ENCODE peak calls at places on chromosome 1, in eight cellular contexts. G is left kidney; D is neuronal stem cell; R is cerebellar nuclear complex; K is LHCN-M2; I is T-cell; T is stimulated activated CD4-positive, alpha-beta T cell treated with anti-CD3 and anti-CD28 coated beads, Interleukin-2, amount 100 ng/mL, for 48 hours; L is HEK293T. Z is an unnamed sample.

GRCh38 chr1:213231795-213232231 is 180.8 kb downstream of the RPS6KC1 start:
- DNase-seq in D (peak), L (no peak), I (no peak), R (no peak), T (no peak), K (peak), G (peak), Z (no peak)

GRCh38 chr1:175635092-175635491 is 108.3 kb downstream of the TNR start:
- DNase-seq in L (no peak), K (no peak), I (no peak), D (no peak), G (no peak), T (no peak), R (no peak), Z (no peak)

GRCh38 chr1:44339731-44340130 is 15.3 kb downstream of the ERI3 start:
- DNase-seq in I (no peak), T (no peak), D (no peak), R (no peak), G (no peak), L (no peak), K (no peak), Z (no peak)

GRCh38 chr1:202088216-202088615 is 34.5 kb upstream of the GPR37L1 start:
- DNase-seq in R (no peak), K (no peak), G (no peak), L (peak), T (no peak), D (no peak), I (no peak), Z (no peak)

GRCh38 chr1:229117664-229118300 is 153.1 kb upstream of the RAB4A start:
- DNase-seq in G (no peak), T (no peak), R (no peak), D (no peak), L (no peak), I (no peak), K (no peak), Z (no peak)

GRCh38 chr1:99963041-99963795 is 6.6 kb upstream of the SLC35A3 start:
- DNase-seq in G (no peak), K (peak), L (no peak), I (no peak), D (no peak), R (no peak), T (no peak), Z (no peak)

GRCh38 chr1:34645919-34646318 is 108.9 kb upstream of the GJB5 start:
- DNase-seq in L (no peak), T (no peak), K (no peak), I (no peak), D (no peak), G (no peak), R (no peak), Z (no peak)

GRCh38 chr1:174877208-174877673 is 122.5 kb upstream of the CACYBP start:
- DNase-seq in D (no peak), I (no peak), R (no peak), G (no peak), T (no peak), K (peak), L (no peak), Z (no peak)

GRCh38 chr1:54016343-54017282 is 1.4 kb downstream of the LDLRAD1 start:
- DNase-seq in R (no peak), G (no peak), I (no peak), K (peak), D (no peak), T (no peak), L (no peak), Z (no peak)

GRCh38 chr1:111750856-111751255 is 4.8 kb upstream of the DDX20 start:
- DNase-seq in T (no peak), L (no peak), D (no peak), I (no peak), K (no peak), G (no peak), R (no peak), Z (no peak)

GRCh38 chr1:46517932-46518498 is 28.4 kb downstream of the DMBX1 start:
- DNase-seq in R (no peak), D (no peak), G (no peak), K (no peak), L (no peak), I (no peak), T (no peak), Z (no peak)

GRCh38 chr1:52683367-52683940 is 14.7 kb downstream of the COA7 start:
- DNase-seq in I (no peak), T (no peak), D (no peak), G (no peak), K (no peak), L (no peak), R (no peak), Z (no peak)

GRCh38 chr1:48207131-48207530 is 15.4 kb upstream of the SLC5A9 start:
- DNase-seq in L (no peak), G (no peak), D (no peak), K (no peak), R (no peak), T (no peak), I (no peak), Z (no peak)

GRCh38 chr1:243667133-243667532 is 182.9 kb downstream of the AKT3 start:
- DNase-seq in L (no peak), R (no peak), K (no peak), T (no peak), G (no peak), I (no peak), D (no peak), Z (no peak)

GRCh38 chr1:174690266-174690665 is 242.5 kb downstream of the GPR52 start:
- DNase-seq in K (no peak), D (no peak), G (no peak), I (no peak), R (no peak), T (no peak), L (no peak), Z (no peak)

GRCh38 chr1:18032475-18032874 is 75.1 kb upstream of the IGSF21 start:
- DNase-seq in I (no peak), G (peak), K (no peak), D (peak), R (no peak), T (no peak), L (no peak), Z (no peak)

GRCh38 chr1:30748699-30749401 is 8.7 kb downstream of the LAPTM5 start:
- DNase-seq in D (no peak), G (no peak), K (no peak), L (no peak), T (no peak), I (no peak), R (no peak), Z (no peak)

GRCh38 chr1:231161711-231162299 is at the start of gene TRIM67:
- DNase-seq in G (peak), T (no peak), D (no peak), K (peak), I (no peak), R (no peak), L (peak), Z (no peak)

GRCh38 chr1:48775817-48776399 is 783 bp downstream of the BEND5 start:
- DNase-seq in D (no peak), K (no peak), T (no peak), R (no peak), I (no peak), G (peak), L (no peak), Z (no peak)

GRCh38 chr1:180181048-180181447 is 26.4 kb downstream of the QSOX1 start:
- DNase-seq in K (peak), R (no peak), L (peak), T (peak), I (peak), D (no peak), G (peak), Z (no peak)

GRCh38 chr1:182357913-182358312 is 33.7 kb downstream of the GLUL start:
- DNase-seq in G (peak), I (no peak), L (no peak), T (no peak), D (no peak), R (no peak), K (no peak), Z (no peak)

GRCh38 chr1:90579212-90579802 is 137.8 kb downstream of the BARHL2 start:
- DNase-seq in K (peak), T (no peak), G (peak), D (peak), I (no peak), L (peak), R (no peak), Z (peak)

GRCh38 chr1:28883242-28883616 is 31.1 kb upstream of the EPB41 start:
- DNase-seq in R (no peak), D (no peak), T (no peak), L (no peak), G (no peak), I (no peak), K (no peak), Z (no peak)

GRCh38 chr1:170164103-170164763 is 18.5 kb downstream of the NTMT2 start:
- DNase-seq in G (no peak), I (no peak), D (no peak), R (no peak), L (no peak), T (no peak), K (no peak), Z (no peak)

GRCh38 chr1:89939693-89940438 is 55.0 kb upstream of the ZNF326 start:
- DNase-seq in D (no peak), L (no peak), T (no peak), G (no peak), R (no peak), I (no peak), K (no peak), Z (no peak)

GRCh38 chr1:77655431-77655974 is 27.0 kb downstream of the ZZZ3 start:
- DNase-seq in L (no peak), T (no peak), R (no peak), I (no peak), D (no peak), G (no peak), K (peak), Z (no peak)

GRCh38 chr1:156664046-156664948 is 12.9 kb downstream of the NES start:
- DNase-seq in K (peak), D (no peak), I (no peak), L (no peak), T (no peak), G (peak), R (no peak), Z (no peak)

GRCh38 chr1:246569248-246570238 is 3.3 kb downstream of the CNST start:
- DNase-seq in R (no peak), T (no peak), D (no peak), G (peak), L (no peak), K (no peak), I (peak), Z (no peak)

GRCh38 chr1:207871117-207871649 is 39.7 kb downstream of the CD34 start:
- DNase-seq in K (no peak), D (no peak), I (no peak), L (no peak), R (no peak), G (no peak), T (no peak), Z (no peak)

GRCh38 chr1:96388421-96389310 is 332.9 kb upstream of the PTBP2 start:
- DNase-seq in I (no peak), T (no peak), R (no peak), K (peak), D (no peak), G (peak), L (no peak), Z (no peak)

GRCh38 chr1:169484683-169485426 is 889 bp downstream of the SLC19A2 start:
- DNase-seq in G (peak), K (peak), I (peak), T (no peak), D (peak), L (peak), R (no peak), Z (no peak)

GRCh38 chr1:188891958-188892357 is 1585.7 kb downstream of the BRINP3 start:
- DNase-seq in R (no peak), I (no peak), L (no peak), D (no peak), G (no peak), K (no peak), T (no peak), Z (no peak)

GRCh38 chr1:19786988-19787423 is 12.7 kb downstream of the TMCO4 start:
- DNase-seq in R (no peak), I (no peak), L (no peak), K (no peak), D (no peak), T (no peak), G (peak), Z (no peak)

GRCh38 chr1:231528175-231529029 is at the start of gene TSNAX:
- DNase-seq in D (peak), R (peak), T (peak), G (peak), L (peak), I (peak), K (peak), Z (peak)

GRCh38 chr1:52057876-52058275 is 1.8 kb downstream of the BTF3L4 start:
- DNase-seq in I (no peak), R (no peak), L (no peak), D (no peak), T (no peak), G (no peak), K (no peak), Z (no peak)

GRCh38 chr1:18783705-18784522 is 75.5 kb downstream of the TAS1R2 start:
- DNase-seq in K (no peak), T (no peak), G (peak), R (no peak), L (no peak), D (no peak), I (no peak), Z (no peak)

GRCh38 chr1:236161230-236161629 is 18.9 kb downstream of the GPR137B start:
- DNase-seq in K (no peak), L (no peak), R (no peak), G (no peak), I (no peak), D (no peak), T (no peak), Z (no peak)

GRCh38 chr1:172266528-172267174 is 153.8 kb upstream of the C1orf105 start:
- DNase-seq in T (peak), K (no peak), D (no peak), L (no peak), G (peak), I (no peak), R (no peak), Z (no peak)